ENCODE peak calls at places on chromosome 22, in ten cellular contexts. U, J, O, C, B, T, A, F, G and P are unnamed samples. For H3K4me1 and H3K27me3, the result is how much of the 10 kb centered on the place peaks cover.

GRCh38 chr22:48353116-48353947 is 1474.3 kb downstream of the BRD1 start:
- DNase-seq in F (no peak), B (no peak), U (no peak), T (no peak), G (no peak), A (no peak), J (no peak), O (no peak), C (no peak), P (no peak)

GRCh38 chr22:41222846-41223507 is 17.8 kb downstream of the CHADL start:
- DNase-seq in A (no peak), J (no peak), B (no peak), O (no peak), G (no peak), F (no peak), U (no peak), T (no peak), C (no peak), P (no peak)

GRCh38 chr22:39026509-39027150 is 5.7 kb downstream of the APOBEC3D start:
- DNase-seq in B (no peak), A (no peak), C (no peak), U (no peak), F (no peak), G (no peak), O (no peak), T (no peak), J (no peak), P (no peak)

GRCh38 chr22:33984741-33985287 is 64.5 kb upstream of the LARGE1 start:
- DNase-seq in C (no peak), U (no peak), G (no peak), B (no peak), O (no peak), T (no peak), A (no peak), F (no peak), J (no peak), P (no peak)

GRCh38 chr22:23401910-23402274 is 178.2 kb downstream of the IGLL1 start:
- DNase-seq in O (no peak), U (no peak), A (no peak), T (peak), J (no peak), F (no peak), C (no peak), G (no peak), B (no peak), P (peak)

GRCh38 chr22:44685384-44686056 is 16.5 kb upstream of the PRR5 start:
- DNase-seq in T (peak), F (no peak), A (peak), G (peak), B (peak), C (no peak), U (peak), J (no peak), O (no peak), P (no peak)

GRCh38 chr22:25746012-25746373 is 4.0 kb downstream of the MYO18B start:
- DNase-seq in U (peak), J (no peak), O (no peak), G (peak), T (no peak), C (peak), B (no peak), F (no peak), A (no peak), P (no peak)

GRCh38 chr22:31647516-31647915 is 14.5 kb downstream of the PISD start:
- DNase-seq in U (peak), G (peak), F (no peak), A (no peak), T (no peak), O (no peak), B (no peak), J (no peak), C (peak), P (no peak)

GRCh38 chr22:34278121-34278520 is 357.8 kb upstream of the LARGE1 start:
- DNase-seq in C (no peak), U (no peak), A (no peak), F (no peak), G (no peak), J (no peak), B (no peak), T (no peak), O (no peak), P (no peak)

GRCh38 chr22:36341640-36342041 is 46.1 kb downstream of the MYH9 start:
- DNase-seq in A (no peak), B (no peak), F (no peak), C (no peak), O (no peak), U (no peak), G (no peak), T (no peak), J (no peak), P (no peak)

GRCh38 chr22:36340621-36341020 is 47.1 kb downstream of the MYH9 start:
- DNase-seq in G (no peak), C (no peak), U (no peak), A (no peak), F (no peak), B (no peak), O (no peak), T (no peak), J (no peak), P (no peak)

GRCh38 chr22:36336246-36337182 is 51.3 kb downstream of the MYH9 start:
- DNase-seq in J (no peak), B (no peak), A (no peak), G (no peak), T (no peak), F (no peak), O (no peak), C (no peak), U (no peak), P (no peak)

GRCh38 chr22:36337365-36338130 is 50.2 kb downstream of the MYH9 start:
- DNase-seq in J (no peak), A (no peak), U (no peak), B (no peak), C (no peak), T (no peak), F (no peak), G (no peak), O (no peak), P (no peak)

DNA sequence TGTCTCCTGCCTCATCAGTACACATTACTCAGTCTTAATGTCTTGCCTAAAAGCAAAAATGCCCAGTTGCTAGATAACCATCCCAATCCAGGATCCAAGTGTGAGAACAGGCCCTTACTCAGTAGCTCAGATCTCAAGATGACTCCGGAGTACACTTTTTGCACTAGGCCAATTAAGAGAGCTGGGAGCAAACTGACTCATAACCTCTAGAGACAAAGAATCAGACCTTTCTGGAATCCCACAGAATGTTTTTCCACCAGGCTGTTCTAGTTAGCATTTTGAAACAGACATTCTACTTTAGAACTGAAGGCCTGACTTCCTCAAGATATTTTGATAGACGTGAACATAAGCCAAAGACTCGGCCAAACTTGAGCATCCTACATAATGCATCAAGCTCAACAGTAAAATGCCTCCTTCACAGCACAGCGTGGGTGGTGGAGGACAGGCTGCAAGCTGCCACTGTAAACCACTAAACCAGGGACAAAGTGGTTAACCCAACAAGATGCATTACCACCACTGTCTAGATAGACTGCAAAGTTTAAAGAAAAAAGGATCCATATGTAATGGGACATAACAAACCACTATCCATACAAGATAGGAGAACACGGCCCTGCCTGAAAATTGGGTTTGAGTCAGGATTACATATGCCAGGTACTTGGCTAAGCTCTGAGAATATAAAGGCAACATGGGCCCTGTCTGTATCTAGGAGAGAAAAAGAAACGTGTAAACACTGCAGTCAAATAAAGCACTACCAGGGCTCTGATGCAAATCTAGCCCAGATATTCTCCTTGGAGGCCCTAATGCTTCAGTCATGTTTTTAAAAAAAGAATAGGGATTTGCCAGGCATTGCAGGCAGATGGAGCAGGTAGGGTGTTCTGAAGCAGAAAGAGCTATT is 48.3 kb downstream of the MYH9 start:
- DNase-seq in T (no peak), C (peak), F (no peak), J (no peak), B (no peak), A (no peak), G (peak), U (peak), O (no peak), P (no peak)
- H3K4me1 ChIP-seq in T (under half), C (half or more), F (half or more), J (half or more), B (half or more), A (under half), G (half or more), U (half or more), O (half or more), P (half or more)

GRCh38 chr22:49400136-49400865 is 427.4 kb downstream of the BRD1 start:
- DNase-seq in O (no peak), J (no peak), F (peak), A (no peak), B (no peak), G (no peak), T (no peak), C (no peak), U (peak), P (no peak)
- TF ChIP-seq CTCF in O (no peak), J (no peak), F (no peak), A (no peak), B (no peak), G (no peak), T (no peak), C (no peak), U (no peak), P (no peak)

DNA sequence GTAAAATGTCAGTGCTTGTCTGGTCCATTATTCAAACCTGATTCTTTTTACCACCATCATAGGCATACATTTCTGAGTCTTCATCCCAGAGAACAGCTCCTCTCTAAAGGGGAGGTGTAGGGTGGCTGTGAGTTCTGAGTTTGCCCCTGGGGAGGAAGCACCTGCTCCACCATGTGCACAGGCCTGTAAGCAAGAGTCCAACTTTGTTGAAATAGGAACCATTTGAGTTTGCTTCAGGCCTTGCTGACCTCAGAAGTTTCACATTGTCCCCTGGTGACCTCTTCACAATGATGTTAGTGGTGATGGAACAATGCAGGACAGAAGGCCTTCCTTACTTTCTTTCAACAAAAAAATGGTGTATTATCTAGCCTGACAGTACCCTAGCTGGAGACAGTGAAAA is 54.6 kb upstream of the TOP3B start:
- DNase-seq in O (no peak), A (no peak), U (no peak), F (no peak), G (no peak), J (no peak), B (no peak), T (no peak), C (peak), P (no peak)
- H3K27me3 ChIP-seq in O (under half), A (under half), U (under half), F (under half), G (under half), J (under half), B (under half), T (under half), C (under half), P (under half)

GRCh38 chr22:17883356-17883755 is 109.1 kb upstream of the BID start:
- DNase-seq in A (no peak), U (no peak), G (no peak), T (no peak), B (no peak), O (no peak), C (no peak), F (no peak), J (no peak), P (no peak)
- H3K4me1 ChIP-seq in A (under half), U (under half), G (under half), T (under half), B (under half), O (half or more), C (under half), F (under half), J (under half), P (under half)